ENCODE peak calls at places on chromosomes 1 and 21, in four cellular contexts. T, B, G and O are unnamed samples.

GRCh38 chr21:46552865-46553379 is 52.0 kb downstream of the S100B start:
- DNase-seq in T (no peak), B (no peak), G (no peak), O (no peak)

GRCh38 chr21:36411301-36411700 is 26.1 kb downstream of the CHAF1B start:
- DNase-seq in T (no peak), B (no peak), G (no peak), O (no peak)

GRCh38 chr21:45513003-45513706 is 29.1 kb downstream of the SLC19A1 start:
- DNase-seq in T (peak), B (peak), G (no peak), O (peak)

GRCh38 chr21:32819702-32820101 is 48.1 kb upstream of the PAXBP1 start:
- DNase-seq in T (peak), B (no peak), G (peak), O (no peak)

GRCh38 chr21:18663663-18664062 is 260.1 kb upstream of the TMPRSS15 start:
- DNase-seq in T (no peak), B (no peak), G (no peak), O (no peak)

GRCh38 chr1:93516164-93516563 is 68.2 kb downstream of the FNBP1L start:
- DNase-seq in T (peak), B (no peak), G (no peak), O (no peak)

GRCh38 chr1:35111106-35111505 is 31.9 kb downstream of the ZMYM1 start:
- DNase-seq in T (peak), B (no peak), G (peak), O (no peak)

GRCh38 chr1:11158720-11159321 is 30.3 kb upstream of the ANGPTL7 start:
- DNase-seq in T (peak), B (no peak), G (peak), O (no peak)

GRCh38 chr1:149936076-149936991 is at the start of gene MTMR11:
- DNase-seq in T (peak), B (no peak), G (no peak), O (no peak)

GRCh38 chr1:41480204-41481108 is 4.0 kb downstream of the EDN2 start:
- DNase-seq in T (no peak), B (no peak), G (no peak), O (peak)

GRCh38 chr21:42836767-42837301 is 42.5 kb downstream of the WDR4 start:
- DNase-seq in T (no peak), B (no peak), G (no peak), O (no peak)

GRCh38 chr21:35467536-35467935 is 418.4 kb upstream of the RUNX1 start:
- DNase-seq in T (no peak), B (no peak), G (no peak), O (no peak)

GRCh38 chr1:206967096-206967851 is 3.0 kb downstream of the FCAMR start:
- DNase-seq in T (peak), B (no peak), G (no peak), O (no peak)

GRCh38 chr21:17491716-17492414 is 21.0 kb upstream of the CXADR start:
- DNase-seq in T (peak), B (peak), G (peak), O (no peak)

GRCh38 chr1:30868833-30869435 is 39.6 kb downstream of the SDC3 start:
- DNase-seq in T (no peak), B (no peak), G (no peak), O (no peak)

DNA sequence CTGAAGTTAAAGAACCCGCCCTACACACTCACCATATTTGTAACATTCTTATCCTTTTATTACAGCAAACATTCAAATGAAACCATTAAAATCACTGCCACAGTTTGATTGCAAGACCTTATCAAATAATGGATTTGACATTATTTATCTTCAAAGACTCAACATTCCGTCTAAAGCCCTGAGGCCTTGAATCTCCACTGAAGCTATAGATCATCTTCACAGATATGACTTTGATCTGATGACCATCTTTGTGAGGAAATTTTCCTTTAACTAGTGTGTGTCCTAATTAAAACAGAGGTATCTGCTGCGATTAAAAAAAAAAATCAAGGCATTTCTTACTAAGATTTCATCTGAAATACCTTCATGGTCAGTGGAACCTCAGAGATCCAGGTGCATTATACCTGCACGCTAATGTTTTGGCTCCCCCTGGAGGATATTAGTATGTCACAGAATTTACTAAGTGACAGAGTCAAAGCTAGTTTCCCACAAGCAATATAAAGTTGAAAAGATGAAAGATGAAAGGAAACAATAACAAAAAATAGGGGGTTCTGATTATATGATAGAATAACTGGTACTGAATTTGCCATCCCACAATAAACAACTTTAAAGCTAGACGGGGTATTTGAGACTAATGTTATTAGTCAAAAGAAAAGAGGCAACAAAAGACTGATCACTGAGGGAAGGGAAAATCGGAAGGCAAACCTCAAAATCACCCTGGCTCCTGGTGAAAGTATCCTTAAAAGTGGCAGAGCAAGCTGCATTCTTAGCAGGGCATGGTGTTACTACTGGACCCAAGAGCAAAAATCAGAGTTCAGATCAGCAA is 923.4 kb downstream of the NCAM2 start:
- DNase-seq in T (peak), B (no peak), G (no peak), O (no peak)
- TF ChIP-seq CTCF in T (peak), B (no peak), G (peak), O (peak)

GRCh38 chr1:153658400-153659174 is at the start of gene SNAPIN:
- DNase-seq in T (peak), B (peak), G (peak), O (peak)
- TF ChIP-seq CTCF in T (no peak), B (peak), G (no peak), O (peak)

GRCh38 chr1:177948336-177948972 is 21.4 kb downstream of the SEC16B start:
- DNase-seq in T (peak), B (no peak), G (no peak), O (no peak)

GRCh38 chr1:177945943-177946650 is 23.8 kb downstream of the SEC16B start:
- DNase-seq in T (peak), B (no peak), G (no peak), O (no peak)

GRCh38 chr1:177950506-177950905 is 19.4 kb downstream of the SEC16B start:
- DNase-seq in T (no peak), B (no peak), G (no peak), O (no peak)

GRCh38 chr1:177944673-177945014 is 25.2 kb downstream of the SEC16B start:
- DNase-seq in T (no peak), B (no peak), G (no peak), O (no peak)

DNA sequence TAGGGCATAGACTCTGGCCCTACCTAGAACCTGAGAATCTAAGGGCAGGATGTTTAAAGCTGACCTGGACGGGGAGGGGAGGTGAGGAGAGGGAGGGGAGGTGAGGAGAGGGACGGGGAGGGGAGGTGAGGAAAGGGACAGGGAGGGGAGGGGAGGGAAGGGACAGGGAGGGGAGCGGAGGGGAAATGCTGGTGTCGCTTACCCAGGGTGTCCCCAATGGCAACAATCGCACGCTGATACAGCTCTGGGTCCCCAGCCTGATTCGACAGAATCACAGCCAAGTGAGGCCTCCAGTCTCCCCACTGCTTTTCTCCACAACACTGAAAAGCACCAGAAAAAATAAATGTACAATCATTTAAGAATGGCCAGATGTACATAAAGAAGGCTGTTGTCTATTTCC is 22.2 kb downstream of the SEC16B start:
- DNase-seq in T (no peak), B (no peak), G (no peak), O (no peak)
- TF ChIP-seq CTCF in T (no peak), B (no peak), G (no peak), O (no peak)

GRCh38 chr1:15742339-15742801 is at the start of gene TMEM82:
- DNase-seq in T (no peak), B (no peak), G (no peak), O (peak)

GRCh38 chr1:15739745-15740144 is 2.6 kb upstream of the TMEM82 start:
- DNase-seq in T (no peak), B (no peak), G (no peak), O (no peak)

GRCh38 chr1:15740833-15741182 is 1.5 kb upstream of the TMEM82 start:
- DNase-seq in T (no peak), B (no peak), G (no peak), O (no peak)

GRCh38 chr1:15739259-15739658 is 3.0 kb upstream of the TMEM82 start:
- DNase-seq in T (no peak), B (no peak), G (no peak), O (no peak)

DNA sequence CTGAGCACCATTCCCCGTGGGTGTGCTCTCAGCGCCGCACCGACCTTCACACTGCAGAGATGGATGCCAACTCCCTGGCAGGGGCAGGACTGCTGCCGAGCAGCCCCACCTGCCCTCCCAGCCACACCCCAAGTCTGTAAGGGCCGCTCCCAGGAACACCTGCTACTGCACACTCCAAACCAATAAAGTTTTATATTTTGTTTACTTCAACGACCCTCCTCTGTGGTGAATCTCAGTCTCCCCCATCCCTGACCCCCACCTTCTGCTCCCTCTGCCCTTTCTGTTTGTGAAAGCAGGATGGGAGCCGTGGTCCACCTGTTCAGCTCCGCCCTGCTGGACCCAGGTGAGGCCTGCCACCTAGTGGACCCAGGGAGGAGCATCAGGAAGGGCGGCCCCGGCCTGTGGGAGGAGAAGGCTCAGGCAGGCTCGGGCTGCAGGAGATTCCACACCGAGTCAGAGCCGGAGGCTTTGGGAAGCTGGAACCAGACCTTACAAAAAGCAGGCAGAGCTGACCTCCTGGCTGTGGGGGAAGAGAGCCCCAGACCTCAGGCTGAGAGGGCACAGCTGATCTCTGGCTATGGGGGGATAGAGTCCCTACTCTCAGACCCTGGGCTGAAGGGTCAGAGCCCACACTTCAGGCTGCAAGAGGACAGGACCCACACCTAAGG is 982 bp upstream of the TMEM82 start:
- DNase-seq in T (peak), B (peak), G (no peak), O (peak)
- TF ChIP-seq CTCF in T (peak), B (peak), G (peak), O (peak)

GRCh38 chr1:26286064-26286416 is 6.2 kb downstream of the SH3BGRL3 start:
- DNase-seq in T (no peak), B (no peak), G (no peak), O (no peak)

GRCh38 chr1:26287033-26287711 is 7.3 kb downstream of the SH3BGRL3 start:
- DNase-seq in T (no peak), B (no peak), G (no peak), O (no peak)

GRCh38 chr1:26284597-26285351 is 4.9 kb downstream of the SH3BGRL3 start:
- DNase-seq in T (peak), B (peak), G (peak), O (peak)

GRCh38 chr1:26283871-26284596 is 4.1 kb downstream of the SH3BGRL3 start:
- DNase-seq in T (no peak), B (no peak), G (no peak), O (no peak)

DNA sequence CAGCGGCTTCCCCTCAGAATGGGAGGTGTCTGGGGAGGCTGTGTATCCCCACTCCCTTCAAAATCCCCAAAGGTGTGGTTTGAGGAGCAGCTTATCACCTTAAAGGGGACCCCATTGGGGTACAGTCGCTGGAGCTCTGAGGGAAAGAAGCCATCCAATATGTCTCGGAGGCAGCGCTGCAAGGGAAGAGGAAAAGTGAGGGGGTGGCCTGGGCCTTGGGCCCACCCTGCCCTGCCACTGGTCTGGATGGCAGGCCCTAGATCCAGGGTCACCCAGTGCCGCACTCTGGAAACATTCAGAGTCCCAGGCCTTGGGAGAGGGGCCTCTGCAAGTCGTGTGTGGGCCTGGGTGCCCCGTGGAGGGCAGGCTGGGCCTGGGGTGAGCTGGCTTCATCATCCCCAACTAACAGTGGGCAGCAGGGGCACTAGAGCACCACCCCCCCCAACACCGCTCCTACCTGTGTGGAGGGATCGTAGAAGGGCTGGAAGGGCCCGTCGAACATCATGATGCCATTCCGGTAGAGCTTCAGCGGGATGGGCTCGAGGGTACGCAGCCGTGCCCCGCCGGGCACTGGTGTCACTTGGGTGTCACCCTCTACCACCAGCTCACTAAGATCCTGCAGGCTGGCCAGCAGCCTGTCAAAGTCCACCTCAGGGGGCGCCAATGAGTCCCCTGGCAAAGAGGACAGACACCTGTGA is 5.6 kb downstream of the SH3BGRL3 start:
- DNase-seq in T (peak), B (no peak), G (no peak), O (no peak)
- TF ChIP-seq CTCF in T (peak), B (peak), G (peak), O (peak)